ENCODE peak calls at places on chromosomes 5 and 9, in nine cellular contexts. One of them, this sample, is unnamed.

GRCh38 chr5:143001764-143002351 is 231.7 kb downstream of the ARHGAP26 start:
- DNase-seq in brain microvascular endothelial cell: peak
- DNase-seq in NB4: peak
- DNase-seq in activated T-helper 1 cell treated with Interleukin-2 at 50 U/mL for 16 hours: no peak
- DNase-seq in mesothelial cell of epicardium: no peak
- DNase-seq in HTR-8/SVneo: peak
- DNase-seq in H7: no peak
- DNase-seq in HT1080: peak
- DNase-seq in C1 segment of cervical spinal cord: no peak
- DNase-seq in this sample: no peak

GRCh38 chr5:65037845-65038815 is 269.4 kb downstream of the CWC27 start:
- DNase-seq in HTR-8/SVneo: peak
- DNase-seq in C1 segment of cervical spinal cord: no peak
- DNase-seq in mesothelial cell of epicardium: no peak
- DNase-seq in H7: peak
- DNase-seq in NB4: peak
- DNase-seq in brain microvascular endothelial cell: no peak
- DNase-seq in activated T-helper 1 cell treated with Interleukin-2 at 50 U/mL for 16 hours: no peak
- DNase-seq in HT1080: no peak
- DNase-seq in this sample: peak

GRCh38 chr9:82553654-82554366 is 509.1 kb downstream of the RASEF start:
- DNase-seq in NB4: peak
- DNase-seq in brain microvascular endothelial cell: no peak
- DNase-seq in C1 segment of cervical spinal cord: no peak
- DNase-seq in HTR-8/SVneo: no peak
- DNase-seq in activated T-helper 1 cell treated with Interleukin-2 at 50 U/mL for 16 hours: no peak
- DNase-seq in HT1080: peak
- DNase-seq in H7: no peak
- DNase-seq in mesothelial cell of epicardium: no peak
- DNase-seq in this sample: no peak

GRCh38 chr9:111743275-111743674 is 51.5 kb downstream of the SHOC1 start:
- DNase-seq in H7: no peak
- DNase-seq in NB4: peak
- DNase-seq in C1 segment of cervical spinal cord: no peak
- DNase-seq in mesothelial cell of epicardium: no peak
- DNase-seq in activated T-helper 1 cell treated with Interleukin-2 at 50 U/mL for 16 hours: no peak
- DNase-seq in brain microvascular endothelial cell: peak
- DNase-seq in HTR-8/SVneo: peak
- DNase-seq in HT1080: peak
- DNase-seq in this sample: no peak

GRCh38 chr5:104172976-104173375 is 610.4 kb upstream of the NUDT12 start:
- DNase-seq in HTR-8/SVneo: no peak
- DNase-seq in C1 segment of cervical spinal cord: no peak
- DNase-seq in NB4: no peak
- DNase-seq in H7: no peak
- DNase-seq in brain microvascular endothelial cell: no peak
- DNase-seq in activated T-helper 1 cell treated with Interleukin-2 at 50 U/mL for 16 hours: no peak
- DNase-seq in mesothelial cell of epicardium: no peak
- DNase-seq in HT1080: no peak
- DNase-seq in this sample: no peak

GRCh38 chr9:129572517-129572916 is 48.4 kb downstream of the C9orf50 start:
- DNase-seq in H7: no peak
- DNase-seq in HTR-8/SVneo: no peak
- DNase-seq in activated T-helper 1 cell treated with Interleukin-2 at 50 U/mL for 16 hours: no peak
- DNase-seq in mesothelial cell of epicardium: no peak
- DNase-seq in C1 segment of cervical spinal cord: no peak
- DNase-seq in HT1080: no peak
- DNase-seq in brain microvascular endothelial cell: no peak
- DNase-seq in NB4: no peak
- DNase-seq in this sample: no peak

GRCh38 chr5:53877243-53877642 is 316.8 kb downstream of the NDUFS4 start:
- DNase-seq in brain microvascular endothelial cell: peak
- DNase-seq in C1 segment of cervical spinal cord: no peak
- DNase-seq in mesothelial cell of epicardium: no peak
- DNase-seq in activated T-helper 1 cell treated with Interleukin-2 at 50 U/mL for 16 hours: no peak
- DNase-seq in HTR-8/SVneo: no peak
- DNase-seq in HT1080: peak
- DNase-seq in H7: no peak
- DNase-seq in NB4: no peak
- DNase-seq in this sample: no peak

GRCh38 chr9:38682713-38683112 is 37.2 kb downstream of the FAM240B start:
- DNase-seq in HT1080: peak
- DNase-seq in brain microvascular endothelial cell: peak
- DNase-seq in mesothelial cell of epicardium: no peak
- DNase-seq in C1 segment of cervical spinal cord: no peak
- DNase-seq in H7: peak
- DNase-seq in NB4: no peak
- DNase-seq in HTR-8/SVneo: peak
- DNase-seq in activated T-helper 1 cell treated with Interleukin-2 at 50 U/mL for 16 hours: no peak
- DNase-seq in this sample: peak

GRCh38 chr5:168818586-168818985 is 239.4 kb upstream of the PANK3 start:
- DNase-seq in mesothelial cell of epicardium: no peak
- DNase-seq in C1 segment of cervical spinal cord: no peak
- DNase-seq in NB4: no peak
- DNase-seq in HT1080: no peak
- DNase-seq in brain microvascular endothelial cell: no peak
- DNase-seq in HTR-8/SVneo: no peak
- DNase-seq in H7: no peak
- DNase-seq in activated T-helper 1 cell treated with Interleukin-2 at 50 U/mL for 16 hours: no peak
- DNase-seq in this sample: no peak

GRCh38 chr5:132009706-132010405 is 1.6 kb downstream of the ACSL6 start:
- DNase-seq in HTR-8/SVneo: no peak
- DNase-seq in HT1080: no peak
- DNase-seq in brain microvascular endothelial cell: no peak
- DNase-seq in NB4: no peak
- DNase-seq in C1 segment of cervical spinal cord: no peak
- DNase-seq in mesothelial cell of epicardium: no peak
- DNase-seq in activated T-helper 1 cell treated with Interleukin-2 at 50 U/mL for 16 hours: no peak
- DNase-seq in H7: no peak
- DNase-seq in this sample: no peak

GRCh38 chr5:67659288-67659687 is 462.7 kb upstream of the CD180 start:
- DNase-seq in brain microvascular endothelial cell: no peak
- DNase-seq in HTR-8/SVneo: no peak
- DNase-seq in mesothelial cell of epicardium: no peak
- DNase-seq in activated T-helper 1 cell treated with Interleukin-2 at 50 U/mL for 16 hours: no peak
- DNase-seq in H7: no peak
- DNase-seq in C1 segment of cervical spinal cord: no peak
- DNase-seq in NB4: no peak
- DNase-seq in HT1080: no peak
- DNase-seq in this sample: no peak